ENCODE peak calls at places on chromosomes 6 and 20, in ten cellular contexts. Z, E, Q, X, S, M, R, K, V and W are unnamed samples.

GRCh38 chr6:2782356-2782708 is 17.1 kb downstream of the WRNIP1 start:
- DNase-seq in Z (no peak), E (no peak), Q (no peak), X (no peak), S (no peak), M (no peak), R (no peak), K (no peak), V (no peak), W (no peak)

GRCh38 chr20:51012357-51012756 is 10.6 kb downstream of the KCNG1 start:
- DNase-seq in Z (no peak), E (no peak), Q (no peak), X (no peak), S (no peak), M (no peak), R (no peak), K (no peak), V (no peak), W (no peak)

GRCh38 chr6:27962506-27962905 is 5.5 kb downstream of the OR2B6 start:
- DNase-seq in Z (no peak), E (no peak), Q (no peak), X (no peak), S (no peak), M (no peak), R (no peak), K (no peak), V (no peak), W (no peak)

GRCh38 chr6:157656437-157657005 is 166.5 kb upstream of the SNX9 start:
- DNase-seq in Z (no peak), E (no peak), Q (peak; percentile 15), X (no peak), S (no peak), M (no peak), R (no peak), K (no peak), V (no peak), W (peak; percentile 42)

GRCh38 chr20:5061209-5061608 is 58.5 kb downstream of the PCNA start:
- DNase-seq in Z (no peak), E (no peak), Q (no peak), X (no peak), S (no peak), M (no peak), R (peak; percentile 89), K (no peak), V (no peak), W (no peak)

GRCh38 chr6:128919831-128920230 is 36.9 kb downstream of the LAMA2 start:
- DNase-seq in Z (no peak), E (no peak), Q (no peak), X (no peak), S (no peak), M (no peak), R (no peak), K (no peak), V (no peak), W (no peak)

GRCh38 chr20:37946946-37947345 is 44.0 kb downstream of the VSTM2L start:
- DNase-seq in Z (no peak), E (peak; percentile 21), Q (no peak), X (no peak), S (no peak), M (no peak), R (no peak), K (no peak), V (no peak), W (no peak)

GRCh38 chr6:90477366-90477765 is 109.5 kb downstream of the MAP3K7 start:
- DNase-seq in Z (no peak), E (no peak), Q (no peak), X (no peak), S (no peak), M (no peak), R (no peak), K (no peak), V (no peak), W (peak; percentile 34)

GRCh38 chr20:17543531-17543961 is 12.4 kb upstream of the BFSP1 start:
- DNase-seq in Z (no peak), E (no peak), Q (no peak), X (peak; percentile 58), S (no peak), M (no peak), R (no peak), K (no peak), V (peak; percentile 64), W (peak; percentile 92)

GRCh38 chr6:131023834-131024504 is 39.1 kb downstream of the EPB41L2 start:
- DNase-seq in Z (no peak), E (no peak), Q (peak; percentile 36), X (peak; percentile 82), S (no peak), M (no peak), R (peak; percentile 3), K (no peak), V (peak; percentile 79), W (peak; percentile 65)

GRCh38 chr20:48574383-48574782 is 253.4 kb downstream of the PREX1 start:
- DNase-seq in Z (no peak), E (no peak), Q (no peak), X (peak; percentile 10), S (peak; percentile 24), M (no peak), R (peak; percentile 67), K (no peak), V (peak; percentile 7), W (peak; percentile 3)

GRCh38 chr6:149750136-149750609 is 632 bp downstream of the PCMT1 start:
- DNase-seq in Z (peak; percentile 58), E (no peak), Q (no peak), X (peak; percentile 38), S (peak; percentile 79), M (peak; percentile 21), R (peak; percentile 31), K (peak; percentile 30), V (peak; percentile 54), W (peak; percentile 71)

GRCh38 chr20:57756213-57756612 is 46.4 kb upstream of the PMEPA1 start:
- DNase-seq in Z (no peak), E (no peak), Q (no peak), X (no peak), S (no peak), M (no peak), R (no peak), K (no peak), V (no peak), W (no peak)

GRCh38 chr20:48703511-48704219 is 124.1 kb downstream of the PREX1 start:
- DNase-seq in Z (no peak), E (no peak), Q (no peak), X (no peak), S (no peak), M (no peak), R (no peak), K (no peak), V (no peak), W (no peak)

GRCh38 chr6:12578751-12579150 is 137.8 kb upstream of the PHACTR1 start:
- DNase-seq in Z (no peak), E (no peak), Q (no peak), X (no peak), S (no peak), M (no peak), R (no peak), K (no peak), V (no peak), W (no peak)

GRCh38 chr6:68777956-68778355 is 142.9 kb downstream of the ADGRB3 start:
- DNase-seq in Z (no peak), E (no peak), Q (no peak), X (peak; percentile 63), S (no peak), M (no peak), R (no peak), K (no peak), V (peak; percentile 69), W (no peak)

GRCh38 chr20:1885254-1885653 is 10.0 kb upstream of the SIRPA start:
- DNase-seq in Z (no peak), E (no peak), Q (no peak), X (no peak), S (no peak), M (no peak), R (no peak), K (no peak), V (no peak), W (no peak)

GRCh38 chr6:31969712-31970603 is 2.0 kb downstream of the DXO start:
- DNase-seq in Z (no peak), E (no peak), Q (no peak), X (peak; percentile 29), S (no peak), M (no peak), R (no peak), K (no peak), V (no peak), W (peak; percentile 18)
- H3K4me3 ChIP-seq in Z (no peak overlapping the region), E (no peak overlapping the region), Q (peak overlapping the region; percentile 96), X (no peak overlapping the region), S (no peak overlapping the region), M (no peak overlapping the region), R (no peak overlapping the region), K (peak overlapping the region; percentile 70), V (no peak overlapping the region), W (peak overlapping the region; percentile 61)

GRCh38 chr6:135209803-135210202 is 28.7 kb downstream of the MYB start:
- DNase-seq in Z (no peak), E (no peak), Q (no peak), X (no peak), S (no peak), M (no peak), R (no peak), K (no peak), V (no peak), W (no peak)
- H3K4me3 ChIP-seq in Z (peak overlapping the region; percentile 48), E (no peak overlapping the region), Q (no peak overlapping the region), X (no peak overlapping the region), S (no peak overlapping the region), M (no peak overlapping the region), R (no peak overlapping the region), K (no peak overlapping the region), V (no peak overlapping the region), W (no peak overlapping the region)

GRCh38 chr20:35661908-35662307 is 2.8 kb downstream of the CPNE1 start:
- DNase-seq in Z (no peak), E (no peak), Q (no peak), X (no peak), S (no peak), M (no peak), R (no peak), K (no peak), V (no peak), W (no peak)

GRCh38 chr20:35663813-35664543 is 722 bp downstream of the CPNE1 start:
- DNase-seq in Z (peak; percentile 76), E (peak; percentile 62), Q (no peak), X (no peak), S (peak; percentile 78), M (peak; percentile 65), R (peak; percentile 6), K (peak; percentile 52), V (peak; percentile 28), W (peak; percentile 36)

GRCh38 chr20:35663516-35663812 is 1.2 kb downstream of the CPNE1 start:
- DNase-seq in Z (peak; percentile 79), E (no peak), Q (no peak), X (peak; percentile 26), S (peak; percentile 54), M (peak; percentile 34), R (no peak), K (no peak), V (no peak), W (peak; percentile 44)

GRCh38 chr20:35661013-35661412 is 3.7 kb downstream of the CPNE1 start:
- DNase-seq in Z (no peak), E (no peak), Q (no peak), X (no peak), S (no peak), M (peak; percentile 22), R (peak; percentile 12), K (no peak), V (no peak), W (no peak)

GRCh38 chr20:35662541-35662940 is 2.2 kb downstream of the CPNE1 start:
- DNase-seq in Z (no peak), E (no peak), Q (no peak), X (no peak), S (peak; percentile 14), M (no peak), R (no peak), K (no peak), V (no peak), W (no peak)
- H3K4me3 ChIP-seq in Z (peak overlapping the region; percentile 88), E (peak overlapping the region; percentile 88), Q (peak overlapping the region; percentile 99), X (peak overlapping the region; percentile 67), S (peak overlapping the region; percentile 91), M (peak overlapping the region; percentile 92), R (no peak overlapping the region), K (peak overlapping the region; percentile 57), V (peak overlapping the region; percentile 4), W (peak overlapping the region; percentile 96)

GRCh38 chr20:49982072-49982345 is 771 bp upstream of the SNAI1 start:
- DNase-seq in Z (no peak), E (no peak), Q (no peak), X (no peak), S (no peak), M (no peak), R (no peak), K (no peak), V (no peak), W (no peak)
- H3K4me3 ChIP-seq in Z (peak overlapping the region; percentile 57), E (peak overlapping the region; percentile 22), Q (peak overlapping the region; percentile 48), X (peak overlapping the region; percentile 31), S (peak overlapping the region; percentile 33), M (peak overlapping the region; percentile 63), R (peak overlapping the region; percentile 4), K (peak overlapping the region; percentile 45), V (no peak overlapping the region), W (no peak overlapping the region)